ENCODE peak calls at places on chromosomes 16 and 17, in four cellular contexts. One of them, this sample, is unnamed.

GRCh38 chr17:50865868-50866260 is 290 bp downstream of the TOB1 start:
- DNase-seq in PC-3: no peak
- DNase-seq in PC-9: no peak
- DNase-seq in GM23338: no peak
- DNase-seq in this sample: no peak

GRCh38 chr17:75996665-75997590 is 3.7 kb upstream of the CDK3 start:
- DNase-seq in PC-3: peak; percentile 90
- DNase-seq in GM23338: no peak
- DNase-seq in PC-9: peak; percentile 65
- DNase-seq in this sample: no peak

GRCh38 chr17:76996741-76997694 is 128.8 kb downstream of the MGAT5B start:
- DNase-seq in GM23338: no peak
- DNase-seq in PC-9: no peak
- DNase-seq in PC-3: no peak
- DNase-seq in this sample: no peak

GRCh38 chr17:4678448-4679026 is 25.4 kb downstream of the PELP1 start:
- DNase-seq in PC-3: peak; percentile 89
- DNase-seq in GM23338: no peak
- DNase-seq in PC-9: peak; percentile 63
- DNase-seq in this sample: no peak

GRCh38 chr16:10770907-10771306 is 27.3 kb downstream of the NUBP1 start:
- DNase-seq in PC-3: no peak
- DNase-seq in PC-9: no peak
- DNase-seq in GM23338: no peak
- DNase-seq in this sample: no peak

GRCh38 chr17:47728214-47728877 is 4.7 kb upstream of the TBX21 start:
- DNase-seq in GM23338: no peak
- DNase-seq in PC-9: no peak
- DNase-seq in PC-3: no peak
- DNase-seq in this sample: no peak

GRCh38 chr16:50252874-50253510 is 13.4 kb upstream of the ADCY7 start:
- DNase-seq in GM23338: no peak
- DNase-seq in PC-3: no peak
- DNase-seq in PC-9: no peak
- DNase-seq in this sample: no peak

GRCh38 chr17:72715906-72716572 is 376.4 kb downstream of the SLC39A11 start:
- DNase-seq in PC-9: peak; percentile 82
- DNase-seq in GM23338: no peak
- DNase-seq in PC-3: peak; percentile 99
- DNase-seq in this sample: no peak

GRCh38 chr17:8052256-8053252 is 13.7 kb downstream of the ALOX15B start:
- DNase-seq in GM23338: no peak
- DNase-seq in PC-9: no peak
- DNase-seq in PC-3: no peak
- DNase-seq in this sample: no peak

GRCh38 chr17:73595068-73595865 is 49.0 kb downstream of the SDK2 start:
- DNase-seq in PC-9: no peak
- DNase-seq in GM23338: peak; percentile 72
- DNase-seq in PC-3: no peak
- DNase-seq in this sample: no peak

GRCh38 chr16:88599092-88599733 is 29.0 kb downstream of the ZC3H18 start:
- DNase-seq in GM23338: no peak
- DNase-seq in PC-9: no peak
- DNase-seq in PC-3: no peak
- DNase-seq in this sample: no peak

GRCh38 chr16:12111819-12112218 is 135.3 kb downstream of the SNX29 start:
- DNase-seq in GM23338: no peak
- DNase-seq in PC-3: no peak
- DNase-seq in PC-9: no peak
- DNase-seq in this sample: no peak

GRCh38 chr17:66964930-66965800 is 658 bp downstream of the CACNG4 start:
- DNase-seq in GM23338: peak; percentile 82
- DNase-seq in PC-9: peak; percentile 64
- DNase-seq in PC-3: peak; percentile 34
- DNase-seq in this sample: no peak

GRCh38 chr16:17396762-17397498 is 73.8 kb downstream of the XYLT1 start:
- DNase-seq in PC-9: no peak
- DNase-seq in PC-3: no peak
- DNase-seq in GM23338: no peak
- DNase-seq in this sample: no peak

GRCh38 chr16:57422026-57422944 is 17.7 kb downstream of the CCL17 start:
- DNase-seq in PC-9: peak; percentile 64
- DNase-seq in PC-3: peak; percentile 69
- DNase-seq in GM23338: peak; percentile 71
- DNase-seq in this sample: no peak

GRCh38 chr17:32903774-32904673 is 23.9 kb upstream of the TMEM98 start:
- DNase-seq in PC-3: no peak
- DNase-seq in PC-9: no peak
- DNase-seq in GM23338: no peak
- DNase-seq in this sample: no peak

GRCh38 chr17:47970725-47971511 is at the start of gene CDK5RAP3:
- DNase-seq in PC-9: peak; percentile 99
- DNase-seq in GM23338: peak; percentile 100
- DNase-seq in PC-3: peak; percentile 100
- DNase-seq in this sample: peak; percentile 99

GRCh38 chr16:2874584-2875362 is 8.2 kb upstream of the FLYWCH2 start:
- DNase-seq in PC-9: peak; percentile 66
- DNase-seq in GM23338: peak; percentile 84
- DNase-seq in PC-3: peak; percentile 71
- DNase-seq in this sample: peak; percentile 82

GRCh38 chr16:30144917-30145316 is 21.9 kb upstream of the MAPK3 start:
- DNase-seq in PC-3: no peak
- DNase-seq in PC-9: no peak
- DNase-seq in GM23338: no peak
- DNase-seq in this sample: no peak

GRCh38 chr17:82267575-82268379 is 5.7 kb downstream of the CSNK1D start:
- DNase-seq in PC-9: peak; percentile 87
- DNase-seq in PC-3: peak; percentile 92
- DNase-seq in GM23338: no peak
- DNase-seq in this sample: no peak

GRCh38 chr17:82266142-82266541 is 7.4 kb downstream of the CSNK1D start:
- DNase-seq in PC-9: no peak
- DNase-seq in PC-3: no peak
- DNase-seq in GM23338: no peak
- DNase-seq in this sample: no peak

GRCh38 chr17:82269138-82269881 is 4.2 kb downstream of the CSNK1D start:
- DNase-seq in GM23338: no peak
- DNase-seq in PC-9: no peak
- DNase-seq in PC-3: no peak
- DNase-seq in this sample: no peak

GRCh38 chr17:82258555-82258954 is 14.9 kb downstream of the CSNK1D start:
- DNase-seq in PC-9: no peak
- DNase-seq in PC-3: no peak
- DNase-seq in GM23338: no peak
- DNase-seq in this sample: no peak

GRCh38 chr17:82263641-82264040 is 9.9 kb downstream of the CSNK1D start:
- DNase-seq in PC-9: no peak
- DNase-seq in PC-3: no peak
- DNase-seq in GM23338: no peak
- DNase-seq in this sample: no peak
- H3F3A ChIP-seq in PC-9: peaks cover 45% of the 10 kb centered on the region
- H3F3A ChIP-seq in PC-3: peaks cover 20% of the 10 kb centered on the region
- H3F3A ChIP-seq in GM23338: peaks cover 13% of the 10 kb centered on the region
- H3F3A ChIP-seq in this sample: no peaks in the 10 kb centered on the region

GRCh38 chr16:87463722-87464690 is 28.8 kb downstream of the ZCCHC14 start:
- DNase-seq in PC-3: peak; percentile 38
- DNase-seq in GM23338: no peak
- DNase-seq in PC-9: no peak
- DNase-seq in this sample: no peak

GRCh38 chr16:87459027-87459426 is 33.8 kb downstream of the ZCCHC14 start:
- DNase-seq in PC-3: no peak
- DNase-seq in PC-9: no peak
- DNase-seq in GM23338: no peak
- DNase-seq in this sample: no peak

GRCh38 chr16:87460936-87461335 is 31.9 kb downstream of the ZCCHC14 start:
- DNase-seq in PC-9: no peak
- DNase-seq in PC-3: no peak
- DNase-seq in GM23338: no peak
- DNase-seq in this sample: no peak

GRCh38 chr16:87459833-87460232 is 33.0 kb downstream of the ZCCHC14 start:
- DNase-seq in GM23338: no peak
- DNase-seq in PC-3: no peak
- DNase-seq in PC-9: no peak
- DNase-seq in this sample: no peak

GRCh38 chr16:87461466-87461975 is 31.3 kb downstream of the ZCCHC14 start:
- DNase-seq in PC-3: peak; percentile 95
- DNase-seq in PC-9: peak; percentile 93
- DNase-seq in GM23338: peak; percentile 99
- DNase-seq in this sample: peak; percentile 58
- H3F3A ChIP-seq in PC-3: peaks cover 8% of the 10 kb centered on the region
- H3F3A ChIP-seq in PC-9: peaks cover 54% of the 10 kb centered on the region
- H3F3A ChIP-seq in GM23338: no peaks in the 10 kb centered on the region
- H3F3A ChIP-seq in this sample: no peaks in the 10 kb centered on the region

GRCh38 chr16:81940781-81941560 is 70.3 kb downstream of the SDR42E1 start:
- DNase-seq in PC-3: peak; percentile 63
- DNase-seq in GM23338: peak; percentile 52
- DNase-seq in PC-9: no peak
- DNase-seq in this sample: no peak

GRCh38 chr16:81938331-81939163 is 72.7 kb downstream of the SDR42E1 start:
- DNase-seq in PC-3: no peak
- DNase-seq in PC-9: no peak
- DNase-seq in GM23338: no peak
- DNase-seq in this sample: no peak

GRCh38 chr16:81939164-81940067 is 71.9 kb downstream of the SDR42E1 start:
- DNase-seq in GM23338: peak; percentile 77
- DNase-seq in PC-9: no peak
- DNase-seq in PC-3: no peak
- DNase-seq in this sample: no peak

GRCh38 chr16:81936209-81936608 is 75.1 kb downstream of the SDR42E1 start:
- DNase-seq in PC-3: no peak
- DNase-seq in GM23338: no peak
- DNase-seq in PC-9: no peak
- DNase-seq in this sample: no peak

DNA sequence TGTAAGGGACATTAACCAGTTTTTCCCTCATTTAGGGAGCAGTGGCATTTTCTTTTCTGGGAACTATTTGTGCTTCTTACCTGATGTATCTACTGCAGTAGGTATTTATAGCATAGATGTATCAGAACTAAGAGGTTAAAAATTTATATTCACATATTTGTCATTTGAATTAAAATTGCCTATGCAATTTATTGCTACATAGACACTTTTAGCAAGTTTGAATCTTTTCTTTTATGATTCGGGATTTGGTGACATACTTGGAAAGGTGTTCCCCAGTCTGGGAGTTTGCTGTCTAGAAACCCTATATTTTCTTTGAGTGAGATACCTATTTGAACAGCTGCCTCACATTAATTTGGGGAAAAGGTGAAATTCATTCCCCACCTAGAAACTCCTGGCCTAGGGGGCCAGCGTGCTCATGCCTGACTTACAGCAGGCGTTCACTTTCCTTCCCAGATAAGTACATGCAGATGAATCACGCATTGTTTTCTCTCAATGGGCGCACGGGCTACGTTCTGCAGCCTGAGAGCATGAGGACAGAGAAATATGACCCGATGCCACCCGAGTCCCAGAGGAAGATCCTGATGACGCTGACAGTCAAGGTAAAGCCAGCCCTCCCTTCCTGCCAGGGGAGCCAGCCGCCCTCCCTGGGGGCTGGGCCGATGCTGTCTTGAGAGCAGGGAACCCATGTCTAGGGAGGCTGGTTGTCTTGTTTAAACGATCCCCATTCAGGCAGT is 73.8 kb downstream of the SDR42E1 start:
- DNase-seq in PC-3: no peak
- DNase-seq in PC-9: no peak
- DNase-seq in GM23338: no peak
- DNase-seq in this sample: no peak
- H3F3A ChIP-seq in PC-3: no peaks in the 10 kb centered on the region
- H3F3A ChIP-seq in PC-9: no peaks in the 10 kb centered on the region
- H3F3A ChIP-seq in GM23338: no peaks in the 10 kb centered on the region
- H3F3A ChIP-seq in this sample: no peaks in the 10 kb centered on the region

DNA sequence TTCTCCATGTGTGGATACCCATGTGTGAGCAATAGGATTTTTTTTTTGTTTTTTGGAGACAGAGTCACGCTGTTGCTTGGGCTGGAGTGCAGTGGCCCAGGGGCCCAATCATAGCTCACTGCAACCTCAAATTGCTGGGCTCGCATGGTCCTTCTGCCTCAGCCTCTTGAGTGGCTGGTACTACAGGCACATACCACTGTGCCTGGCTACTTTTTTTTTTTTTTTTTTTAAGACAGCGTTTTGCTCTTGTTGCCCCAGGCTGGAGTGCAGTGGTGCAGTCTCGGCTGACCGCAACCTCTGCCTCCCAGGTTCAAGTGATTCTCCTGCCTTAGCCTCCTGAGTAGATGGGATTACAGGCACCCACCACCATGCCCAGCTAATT is 16.7 kb downstream of the MGRN1 start:
- DNase-seq in GM23338: no peak
- DNase-seq in PC-9: no peak
- DNase-seq in PC-3: no peak
- DNase-seq in this sample: no peak
- H3F3A ChIP-seq in GM23338: peaks cover 2% of the 10 kb centered on the region
- H3F3A ChIP-seq in PC-9: no peaks in the 10 kb centered on the region
- H3F3A ChIP-seq in PC-3: no peaks in the 10 kb centered on the region
- H3F3A ChIP-seq in this sample: no peaks in the 10 kb centered on the region

GRCh38 chr16:85901110-85901509 is 2.1 kb downstream of the IRF8 start:
- DNase-seq in PC-9: no peak
- DNase-seq in PC-3: no peak
- DNase-seq in GM23338: no peak
- DNase-seq in this sample: no peak

GRCh38 chr16:85900031-85900792 is 1.2 kb downstream of the IRF8 start:
- DNase-seq in PC-3: no peak
- DNase-seq in GM23338: no peak
- DNase-seq in PC-9: no peak
- DNase-seq in this sample: no peak

GRCh38 chr16:85897384-85897783 is 1.6 kb upstream of the IRF8 start:
- DNase-seq in PC-9: no peak
- DNase-seq in GM23338: no peak
- DNase-seq in PC-3: no peak
- DNase-seq in this sample: no peak

GRCh38 chr16:85898521-85899442 is at the start of gene IRF8:
- DNase-seq in GM23338: peak; percentile 80
- DNase-seq in PC-9: no peak
- DNase-seq in PC-3: no peak
- DNase-seq in this sample: no peak

DNA sequence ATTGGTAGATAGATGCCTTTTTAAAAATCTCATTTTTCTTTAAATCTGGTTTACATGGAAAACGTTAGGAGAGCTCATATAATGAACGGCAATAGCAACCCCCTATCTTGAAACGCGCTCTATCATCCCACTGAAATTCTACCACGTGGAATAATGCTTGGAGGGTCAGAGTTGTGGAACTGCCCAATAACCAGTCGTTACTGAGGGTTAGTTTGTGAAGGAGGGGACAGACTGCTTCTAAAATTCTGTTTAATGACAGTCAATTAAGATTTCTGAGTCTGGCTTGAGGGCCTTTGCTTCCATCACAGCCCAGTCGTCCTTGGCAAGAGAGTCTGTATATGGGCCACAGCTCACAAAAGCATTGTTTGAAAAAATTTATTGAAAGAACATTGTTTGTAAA is 482 bp downstream of the IRF8 start:
- DNase-seq in PC-3: no peak
- DNase-seq in PC-9: no peak
- DNase-seq in GM23338: no peak
- DNase-seq in this sample: no peak
- H3F3A ChIP-seq in PC-3: no peaks in the 10 kb centered on the region
- H3F3A ChIP-seq in PC-9: no peaks in the 10 kb centered on the region
- H3F3A ChIP-seq in GM23338: peaks cover 6% of the 10 kb centered on the region
- H3F3A ChIP-seq in this sample: peaks cover 10% of the 10 kb centered on the region

GRCh38 chr17:1372618-1373017 is 27.4 kb downstream of the YWHAE start:
- DNase-seq in GM23338: no peak
- DNase-seq in PC-9: no peak
- DNase-seq in PC-3: no peak
- DNase-seq in this sample: no peak
- H3F3A ChIP-seq in GM23338: peaks cover 35% of the 10 kb centered on the region
- H3F3A ChIP-seq in PC-9: peaks cover 97% of the 10 kb centered on the region
- H3F3A ChIP-seq in PC-3: peaks cover 2% of the 10 kb centered on the region
- H3F3A ChIP-seq in this sample: peaks cover 28% of the 10 kb centered on the region